ENCODE peak calls at places on chromosomes 6 and 20, in six cellular contexts. One of them, this sample, is unnamed.

GRCh38 chr20:59253325-59253724 is 47.1 kb upstream of the EDN3 start:
- DNase-seq in stimulated activated CD8-positive, alpha-beta memory T cell treated with anti-CD3 and anti-CD28 coated beads, Interleukin-15, amount 100 ng/mL, for 48 hours: no peak
- DNase-seq in Caki2: no peak
- DNase-seq in mucosa of gallbladder: no peak
- DNase-seq in OCI-LY7: no peak
- DNase-seq in nephron progenitor cell: no peak
- DNase-seq in this sample: no peak

GRCh38 chr6:35343092-35343834 is 905 bp downstream of the PPARD start:
- DNase-seq in stimulated activated CD8-positive, alpha-beta memory T cell treated with anti-CD3 and anti-CD28 coated beads, Interleukin-15, amount 100 ng/mL, for 48 hours: no peak
- DNase-seq in Caki2: no peak
- DNase-seq in mucosa of gallbladder: peak
- DNase-seq in OCI-LY7: peak
- DNase-seq in nephron progenitor cell: no peak
- DNase-seq in this sample: peak

GRCh38 chr20:48187891-48188290 is 402.6 kb upstream of the SULF2 start:
- DNase-seq in stimulated activated CD8-positive, alpha-beta memory T cell treated with anti-CD3 and anti-CD28 coated beads, Interleukin-15, amount 100 ng/mL, for 48 hours: no peak
- DNase-seq in Caki2: no peak
- DNase-seq in mucosa of gallbladder: no peak
- DNase-seq in OCI-LY7: no peak
- DNase-seq in nephron progenitor cell: no peak
- DNase-seq in this sample: no peak

GRCh38 chr20:18585134-18585533 is 2.7 kb upstream of the DTD1 start:
- DNase-seq in stimulated activated CD8-positive, alpha-beta memory T cell treated with anti-CD3 and anti-CD28 coated beads, Interleukin-15, amount 100 ng/mL, for 48 hours: no peak
- DNase-seq in Caki2: peak
- DNase-seq in mucosa of gallbladder: no peak
- DNase-seq in OCI-LY7: no peak
- DNase-seq in nephron progenitor cell: no peak
- DNase-seq in this sample: peak

GRCh38 chr6:41344865-41345264 is 9.5 kb downstream of the NCR2 start:
- DNase-seq in stimulated activated CD8-positive, alpha-beta memory T cell treated with anti-CD3 and anti-CD28 coated beads, Interleukin-15, amount 100 ng/mL, for 48 hours: no peak
- DNase-seq in Caki2: no peak
- DNase-seq in mucosa of gallbladder: no peak
- DNase-seq in OCI-LY7: no peak
- DNase-seq in nephron progenitor cell: no peak
- DNase-seq in this sample: no peak

GRCh38 chr20:59525500-59526241 is 78.7 kb upstream of the PHACTR3 start:
- DNase-seq in stimulated activated CD8-positive, alpha-beta memory T cell treated with anti-CD3 and anti-CD28 coated beads, Interleukin-15, amount 100 ng/mL, for 48 hours: no peak
- DNase-seq in Caki2: peak
- DNase-seq in mucosa of gallbladder: peak
- DNase-seq in OCI-LY7: peak
- DNase-seq in nephron progenitor cell: peak
- DNase-seq in this sample: peak

GRCh38 chr6:53043626-53044025 is 21.6 kb upstream of the FBXO9 start:
- DNase-seq in stimulated activated CD8-positive, alpha-beta memory T cell treated with anti-CD3 and anti-CD28 coated beads, Interleukin-15, amount 100 ng/mL, for 48 hours: no peak
- DNase-seq in Caki2: no peak
- DNase-seq in mucosa of gallbladder: no peak
- DNase-seq in OCI-LY7: no peak
- DNase-seq in nephron progenitor cell: no peak
- DNase-seq in this sample: peak

GRCh38 chr6:686528-686927 is 6.4 kb downstream of the EXOC2 start:
- DNase-seq in stimulated activated CD8-positive, alpha-beta memory T cell treated with anti-CD3 and anti-CD28 coated beads, Interleukin-15, amount 100 ng/mL, for 48 hours: no peak
- DNase-seq in Caki2: peak
- DNase-seq in mucosa of gallbladder: no peak
- DNase-seq in OCI-LY7: no peak
- DNase-seq in nephron progenitor cell: no peak
- DNase-seq in this sample: peak

GRCh38 chr20:49636447-49636846 is 68.5 kb upstream of the PTGIS start:
- DNase-seq in stimulated activated CD8-positive, alpha-beta memory T cell treated with anti-CD3 and anti-CD28 coated beads, Interleukin-15, amount 100 ng/mL, for 48 hours: no peak
- DNase-seq in Caki2: no peak
- DNase-seq in mucosa of gallbladder: no peak
- DNase-seq in OCI-LY7: peak
- DNase-seq in nephron progenitor cell: no peak
- DNase-seq in this sample: no peak

GRCh38 chr6:140774080-140774505 is 1358.6 kb upstream of the GJE1 start:
- DNase-seq in stimulated activated CD8-positive, alpha-beta memory T cell treated with anti-CD3 and anti-CD28 coated beads, Interleukin-15, amount 100 ng/mL, for 48 hours: no peak
- DNase-seq in Caki2: peak
- DNase-seq in mucosa of gallbladder: no peak
- DNase-seq in OCI-LY7: no peak
- DNase-seq in nephron progenitor cell: no peak
- DNase-seq in this sample: peak

This sample was measured in ELR.